ENCODE peak calls at places on chromosomes 2 and 18, in five cellular contexts. H, U, M, R and G are unnamed samples.

GRCh38 chr18:49174478-49174877 is 223.7 kb upstream of the SMAD7 start:
- DNase-seq in H (no peak), U (peak; percentile 30), M (no peak), R (no peak), G (no peak)

GRCh38 chr18:48098538-48098937 is 168.1 kb upstream of the SMAD2 start:
- DNase-seq in H (no peak), U (no peak), M (no peak), R (no peak), G (no peak)

GRCh38 chr2:42102606-42103450 is 55.0 kb downstream of the PKDCC start:
- DNase-seq in H (peak; percentile 29), U (peak; percentile 50), M (no peak), R (peak; percentile 91), G (no peak)

GRCh38 chr2:1607971-1608688 is 136.2 kb downstream of the PXDN start:
- DNase-seq in H (no peak), U (no peak), M (no peak), R (no peak), G (no peak)

GRCh38 chr2:111119004-111119846 is 1.5 kb upstream of the BCL2L11 start:
- DNase-seq in H (no peak), U (peak; percentile 24), M (no peak), R (peak; percentile 86), G (peak; percentile 72)

GRCh38 chr2:143034292-143035074 is 94.7 kb upstream of the ARHGAP15 start:
- DNase-seq in H (no peak), U (peak; percentile 33), M (peak; percentile 90), R (no peak), G (no peak)

GRCh38 chr2:15169326-15170038 is 391.7 kb downstream of the NBAS start:
- DNase-seq in H (no peak), U (no peak), M (peak; percentile 56), R (no peak), G (no peak)

GRCh38 chr2:23505984-23506380 is 121.0 kb downstream of the KLHL29 start:
- DNase-seq in H (no peak), U (no peak), M (no peak), R (no peak), G (no peak)

GRCh38 chr2:218505754-218506371 is 62.3 kb downstream of the USP37 start:
- DNase-seq in H (no peak), U (no peak), M (peak; percentile 6), R (no peak), G (no peak)

GRCh38 chr2:85871494-85872164 is 17.2 kb downstream of the ST3GAL5 start:
- DNase-seq in H (no peak), U (no peak), M (no peak), R (no peak), G (no peak)

GRCh38 chr2:42249887-42250286 is 80.7 kb downstream of the EML4 start:
- DNase-seq in H (no peak), U (no peak), M (no peak), R (no peak), G (no peak)

GRCh38 chr2:132544045-132544630 is 125.9 kb downstream of the LYPD1 start:
- DNase-seq in H (no peak), U (no peak), M (no peak), R (no peak), G (no peak)

GRCh38 chr2:218319813-218320360 is 27.6 kb upstream of the TMBIM1 start:
- DNase-seq in H (no peak), U (no peak), M (no peak), R (no peak), G (no peak)

GRCh38 chr2:144835634-144836351 is 315.9 kb upstream of the ZEB2 start:
- DNase-seq in H (no peak), U (no peak), M (no peak), R (no peak), G (no peak)

GRCh38 chr2:8737571-8738175 is 55.8 kb downstream of the ID2 start:
- DNase-seq in H (no peak), U (no peak), M (no peak), R (no peak), G (no peak)

GRCh38 chr18:57811477-57812125 is 8.5 kb upstream of the ATP8B1 start:
- DNase-seq in H (no peak), U (no peak), M (peak; percentile 83), R (no peak), G (no peak)

GRCh38 chr18:63578357-63578958 is 8.7 kb upstream of the SERPINB13 start:
- DNase-seq in H (no peak), U (peak; percentile 28), M (peak; percentile 23), R (no peak), G (no peak)

GRCh38 chr2:160534249-160534648 is 40.6 kb upstream of the RBMS1 start:
- DNase-seq in H (no peak), U (no peak), M (no peak), R (no peak), G (no peak)

GRCh38 chr2:97911210-97911921 is 84.4 kb downstream of the TMEM131 start:
- DNase-seq in H (no peak), U (no peak), M (no peak), R (no peak), G (no peak)

GRCh38 chr18:74604366-74604765 is 6.7 kb downstream of the ZNF407 start:
- DNase-seq in H (no peak), U (no peak), M (no peak), R (no peak), G (no peak)

GRCh38 chr18:74595425-74595824 is 2.2 kb upstream of the ZNF407 start:
- DNase-seq in H (no peak), U (no peak), M (no peak), R (no peak), G (no peak)

GRCh38 chr18:74596959-74597661 is 560 bp upstream of the ZNF407 start:
- DNase-seq in H (peak; percentile 30), U (peak; percentile 63), M (peak; percentile 5), R (peak; percentile 95), G (peak; percentile 85)

GRCh38 chr18:74597662-74598349 is at the start of gene ZNF407:
- DNase-seq in H (peak; percentile 56), U (peak; percentile 89), M (peak; percentile 90), R (peak; percentile 96), G (peak; percentile 94)

DNA sequence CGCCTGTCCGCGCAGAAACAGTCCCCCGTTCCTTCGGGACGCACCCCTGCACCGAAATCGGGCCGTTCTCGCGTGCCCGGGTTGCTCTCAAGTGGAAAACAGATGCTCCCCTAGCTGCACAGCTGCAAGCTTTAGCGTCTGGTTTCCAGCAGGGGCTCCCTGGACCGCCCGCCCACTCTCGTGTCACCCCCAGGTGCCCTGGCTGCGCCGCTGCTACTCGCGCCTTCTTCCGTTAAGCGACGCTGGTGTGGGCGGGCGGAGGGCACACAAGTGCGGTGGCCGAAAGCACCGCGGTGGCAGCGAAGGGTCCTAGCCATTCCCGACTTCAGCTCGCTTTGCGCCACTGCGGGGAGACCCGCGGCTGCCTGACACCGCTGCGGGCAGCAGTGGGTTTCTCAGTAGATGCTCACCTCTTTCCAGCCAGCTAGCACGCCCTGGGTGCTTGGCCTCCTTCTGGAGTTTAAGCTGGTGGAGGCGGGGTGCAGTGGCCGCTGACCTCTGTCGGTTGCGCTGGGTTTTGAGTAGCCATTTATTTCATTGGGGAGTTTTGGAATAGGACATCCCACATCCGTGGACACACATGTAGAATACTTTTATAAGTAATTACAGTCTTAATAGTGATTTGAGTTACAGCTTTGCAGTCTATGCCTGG is 806 bp downstream of the ZNF407 start:
- DNase-seq in H (no peak), U (peak; percentile 34), M (peak; percentile 60), R (peak; percentile 96), G (peak; percentile 76)
- H3K27ac ChIP-seq in H (peak overlapping the region; percentile 100), U (peak overlapping the region; percentile 98), M (peak overlapping the region; percentile 85), R (peak overlapping the region; percentile 96), G (peak overlapping the region; percentile 100)

DNA sequence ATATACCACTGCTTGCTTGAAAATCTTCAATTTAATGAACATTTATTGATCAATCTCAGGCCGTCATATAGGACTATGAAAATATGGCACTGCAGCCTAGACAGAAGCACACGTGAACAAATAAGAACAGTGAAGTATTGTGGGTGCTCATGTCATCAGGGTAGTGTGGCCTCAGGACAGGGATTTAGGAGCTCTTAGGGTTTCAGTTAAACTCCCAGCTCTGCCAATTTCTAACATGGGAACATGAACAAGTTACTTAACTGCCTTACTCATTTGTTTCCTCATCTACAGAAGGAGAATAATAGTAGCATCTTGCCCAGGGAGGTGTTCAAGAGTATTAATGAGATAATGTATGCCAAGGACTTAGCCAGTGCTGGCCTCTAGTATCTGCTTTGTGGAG is 146.0 kb upstream of the MAP3K20 start:
- DNase-seq in H (no peak), U (no peak), M (no peak), R (no peak), G (no peak)
- H3K4me1 ChIP-seq in H (peaks cover 24% of the 10 kb centered on the region), U (no peaks in the 10 kb centered on the region), M (no peaks in the 10 kb centered on the region), R (peaks cover 5% of the 10 kb centered on the region), G (no peaks in the 10 kb centered on the region)

DNA sequence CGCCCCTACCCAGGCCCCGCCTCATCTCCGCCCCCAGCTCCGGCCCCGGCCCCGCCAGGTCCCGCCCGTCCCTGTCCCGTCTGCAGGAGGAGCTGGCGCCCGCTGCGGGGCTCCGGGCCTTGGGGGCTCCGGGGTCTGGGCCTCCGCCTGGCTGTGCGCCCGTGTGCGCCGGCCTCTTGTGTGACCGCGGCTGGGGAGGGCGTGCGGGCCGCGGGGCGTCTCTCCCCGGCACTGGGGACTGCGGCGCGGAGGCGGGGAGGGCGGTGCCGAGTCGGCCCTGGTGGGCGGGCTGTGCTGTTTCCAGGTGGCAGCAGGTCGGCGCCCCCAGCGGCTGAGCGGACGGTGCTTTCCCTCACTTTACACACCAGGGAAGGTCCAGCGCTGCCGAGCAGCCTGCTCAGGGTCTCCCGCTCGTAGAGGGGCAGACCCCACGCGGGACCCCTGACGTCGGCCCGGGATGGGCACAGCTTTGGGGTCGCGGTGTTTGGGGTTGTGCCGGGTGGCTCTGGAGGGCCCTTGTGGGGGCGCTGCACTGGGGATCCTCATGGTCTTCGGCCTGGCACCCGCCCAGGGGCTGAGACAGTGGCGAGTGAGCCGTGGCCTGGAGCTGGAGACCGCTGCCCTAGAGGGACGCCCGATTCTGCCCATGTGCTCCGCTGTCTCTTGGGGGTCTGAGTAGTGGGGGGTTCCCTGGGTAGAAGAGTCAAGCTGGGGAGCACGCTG is 727 bp downstream of the ING5 start:
- DNase-seq in H (peak; percentile 75), U (peak; percentile 83), M (peak; percentile 85), R (peak; percentile 97), G (peak; percentile 90)
- TF ChIP-seq POLR2A in H (no peak), U (no peak), M (peak; percentile 45), R (no peak), G (no peak)

GRCh38 chr2:165141601-165142000 is 62.2 kb downstream of the SCN3A start:
- DNase-seq in H (no peak), U (no peak), M (no peak), R (no peak), G (no peak)

GRCh38 chr2:165144315-165144714 is 59.5 kb downstream of the SCN3A start:
- DNase-seq in H (no peak), U (no peak), M (no peak), R (no peak), G (no peak)

GRCh38 chr2:165149439-165149838 is 54.4 kb downstream of the SCN3A start:
- DNase-seq in H (no peak), U (no peak), M (no peak), R (no peak), G (no peak)

DNA sequence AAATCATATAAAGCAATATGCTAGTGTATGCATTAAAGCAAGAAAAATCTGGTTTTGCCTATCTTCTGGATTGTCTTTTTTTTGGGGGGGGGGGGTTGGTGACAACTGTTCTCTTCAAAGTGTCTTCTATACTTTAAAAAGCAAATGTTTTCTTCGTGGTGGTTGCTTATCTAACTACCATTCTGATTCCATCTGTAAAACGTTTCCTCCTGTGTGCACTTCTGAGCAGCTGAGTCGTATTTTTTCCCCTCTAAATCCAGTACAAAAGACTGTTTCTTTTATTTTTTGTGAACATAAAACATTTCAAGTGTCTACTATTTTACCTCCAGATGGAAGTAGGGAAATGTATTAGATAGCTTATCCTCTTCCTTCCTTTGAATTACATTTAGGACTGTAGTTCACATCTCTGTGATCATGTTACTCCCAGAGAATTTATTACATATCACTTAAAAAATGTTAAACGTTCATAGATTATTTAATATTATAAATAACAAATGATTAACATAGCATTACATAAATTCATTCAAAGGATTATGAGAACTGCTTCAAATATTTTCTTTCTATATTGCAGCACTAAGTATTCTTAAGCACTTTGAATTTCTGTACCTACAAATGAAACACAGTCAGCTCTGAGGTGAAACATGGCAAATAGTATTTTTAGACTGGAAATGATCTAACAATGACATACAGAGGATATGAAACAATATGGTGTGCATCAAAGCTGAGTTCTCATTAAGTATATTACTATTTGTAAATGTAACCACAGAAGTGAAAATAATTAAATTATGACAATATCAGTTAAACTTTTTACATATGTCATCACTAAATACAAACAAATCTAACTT is 56.4 kb downstream of the SCN3A start:
- DNase-seq in H (no peak), U (no peak), M (no peak), R (no peak), G (no peak)
- H3K27ac ChIP-seq in H (no peak overlapping the region), U (no peak overlapping the region), M (no peak overlapping the region), R (no peak overlapping the region), G (no peak overlapping the region)